ENCODE peak calls at places on chromosome 1, in eight cellular contexts. L, Z, A, R, N, P, S and O are unnamed samples.
A peak's percentile ranks its signal among the peaks of the same experiment; 100 is the strongest.

GRCh38 chr1:169931795-169932195 is 38.1 kb upstream of the SCYL3 start:
- DNase-seq in N (no peak), L (no peak), R (no peak), Z (no peak), S (no peak), A (no peak), P (no peak), O (no peak)

GRCh38 chr1:172286629-172287076 is 133.8 kb upstream of the C1orf105 start:
- DNase-seq in N (no peak), R (peak; percentile 43), L (no peak), A (peak; percentile 97), S (peak; percentile 92), Z (no peak), P (no peak), O (no peak)

GRCh38 chr1:14522331-14523241 is 75.9 kb upstream of the KAZN start:
- DNase-seq in P (no peak), Z (peak; percentile 58), N (peak; percentile 57), S (peak; percentile 75), R (peak; percentile 27), A (peak; percentile 69), L (peak; percentile 82), O (peak; percentile 65)

GRCh38 chr1:226875641-226876295 is 5.4 kb downstream of the PSEN2 start:
- DNase-seq in S (no peak), R (no peak), A (peak; percentile 86), N (no peak), Z (peak; percentile 2), L (no peak), P (no peak), O (no peak)

GRCh38 chr1:119674835-119675289 is 26.8 kb upstream of the ZNF697 start:
- DNase-seq in P (no peak), Z (peak; percentile 37), A (no peak), N (peak; percentile 38), S (peak; percentile 54), L (peak; percentile 86), R (no peak), O (no peak)

GRCh38 chr1:28248273-28249012 is 10.9 kb upstream of the SESN2 start:
- DNase-seq in Z (peak; percentile 87), P (peak; percentile 75), R (peak; percentile 68), L (no peak), S (peak; percentile 59), N (peak; percentile 70), A (peak; percentile 62), O (peak; percentile 42)

GRCh38 chr1:26558649-26559048 is 29.1 kb downstream of the RPS6KA1 start:
- DNase-seq in Z (no peak), R (no peak), S (no peak), A (no peak), L (no peak), N (no peak), P (no peak), O (no peak)

GRCh38 chr1:68301538-68301937 is 69.2 kb upstream of the WLS start:
- DNase-seq in P (no peak), N (no peak), L (no peak), R (no peak), Z (no peak), A (no peak), S (no peak), O (no peak)

GRCh38 chr1:159185121-159185520 is 13.7 kb downstream of the CADM3 start:
- DNase-seq in R (no peak), L (no peak), S (no peak), A (no peak), Z (no peak), P (no peak), N (no peak), O (no peak)

GRCh38 chr1:30378991-30379581 is 344.3 kb downstream of the MATN1 start:
- DNase-seq in A (peak; percentile 74), Z (no peak), R (peak; percentile 82), P (no peak), S (peak; percentile 85), L (no peak), N (no peak), O (no peak)

GRCh38 chr1:219900201-219900600 is 28.2 kb downstream of the SLC30A10 start:
- DNase-seq in Z (no peak), L (no peak), N (no peak), S (no peak), A (no peak), P (no peak), R (no peak), O (no peak)

GRCh38 chr1:7325254-7325653 is 445.8 kb upstream of the VAMP3 start:
- DNase-seq in R (no peak), S (no peak), L (no peak), Z (no peak), A (no peak), P (no peak), N (no peak), O (no peak)